ENCODE peak calls at places on chromosomes 2 and 18, in six cellular contexts. One of them, this sample, is unnamed.
A peak's percentile ranks its signal among the peaks of the same experiment; 100 is the strongest.

GRCh38 chr18:35938158-35938557 is 34.3 kb upstream of the RMP24 start:
- DNase-seq in heart left ventricle: no peak
- DNase-seq in PC-9: no peak
- DNase-seq in HFF-Myc: no peak
- DNase-seq in OCI-LY7: no peak
- DNase-seq in endodermal cell: no peak
- DNase-seq in this sample: no peak

GRCh38 chr2:205218056-205218455 is 464.2 kb upstream of the NRP2 start:
- DNase-seq in heart left ventricle: no peak
- DNase-seq in PC-9: no peak
- DNase-seq in HFF-Myc: no peak
- DNase-seq in OCI-LY7: no peak
- DNase-seq in endodermal cell: no peak
- DNase-seq in this sample: peak; percentile 14

GRCh38 chr2:19031642-19032041 is 326.8 kb downstream of the OSR1 start:
- DNase-seq in heart left ventricle: no peak
- DNase-seq in PC-9: no peak
- DNase-seq in HFF-Myc: no peak
- DNase-seq in OCI-LY7: no peak
- DNase-seq in endodermal cell: no peak
- DNase-seq in this sample: peak; percentile 41

GRCh38 chr2:2024751-2025481 is 280.6 kb upstream of the PXDN start:
- DNase-seq in heart left ventricle: no peak
- DNase-seq in PC-9: no peak
- DNase-seq in HFF-Myc: no peak
- DNase-seq in OCI-LY7: no peak
- DNase-seq in endodermal cell: peak; percentile 47
- DNase-seq in this sample: no peak

GRCh38 chr18:79934311-79935097 is 16.9 kb downstream of the SLC66A2 start:
- DNase-seq in heart left ventricle: peak; percentile 39
- DNase-seq in PC-9: no peak
- DNase-seq in HFF-Myc: no peak
- DNase-seq in OCI-LY7: no peak
- DNase-seq in endodermal cell: peak; percentile 58
- DNase-seq in this sample: peak; percentile 66

GRCh38 chr2:240840435-240841060 is 20.5 kb upstream of the KIF1A start:
- DNase-seq in heart left ventricle: peak; percentile 54
- DNase-seq in PC-9: peak; percentile 88
- DNase-seq in HFF-Myc: peak; percentile 19
- DNase-seq in OCI-LY7: peak; percentile 22
- DNase-seq in endodermal cell: peak; percentile 91
- DNase-seq in this sample: peak; percentile 84

GRCh38 chr2:100875516-100876230 is 55.7 kb downstream of the NPAS2 start:
- DNase-seq in heart left ventricle: no peak
- DNase-seq in PC-9: no peak
- DNase-seq in HFF-Myc: no peak
- DNase-seq in OCI-LY7: no peak
- DNase-seq in endodermal cell: no peak
- DNase-seq in this sample: no peak

GRCh38 chr2:147108553-147108952 is 736.3 kb upstream of the ACVR2A start:
- DNase-seq in heart left ventricle: no peak
- DNase-seq in PC-9: no peak
- DNase-seq in HFF-Myc: no peak
- DNase-seq in OCI-LY7: no peak
- DNase-seq in endodermal cell: no peak
- DNase-seq in this sample: no peak

GRCh38 chr2:14560686-14561085 is 71.8 kb upstream of the LRATD1 start:
- DNase-seq in heart left ventricle: no peak
- DNase-seq in PC-9: no peak
- DNase-seq in HFF-Myc: no peak
- DNase-seq in OCI-LY7: no peak
- DNase-seq in endodermal cell: no peak
- DNase-seq in this sample: no peak

GRCh38 chr18:44696892-44697291 is 16.2 kb downstream of the SETBP1 start:
- DNase-seq in heart left ventricle: no peak
- DNase-seq in PC-9: no peak
- DNase-seq in HFF-Myc: no peak
- DNase-seq in OCI-LY7: no peak
- DNase-seq in endodermal cell: peak; percentile 64
- DNase-seq in this sample: no peak

GRCh38 chr2:227848146-227848545 is 23.3 kb upstream of the DAW1 start:
- DNase-seq in heart left ventricle: no peak
- DNase-seq in PC-9: no peak
- DNase-seq in HFF-Myc: no peak
- DNase-seq in OCI-LY7: no peak
- DNase-seq in endodermal cell: no peak
- DNase-seq in this sample: no peak
- H3K4me3 ChIP-seq in heart left ventricle: no peak overlapping the region
- H3K4me3 ChIP-seq in PC-9: no peak overlapping the region
- H3K4me3 ChIP-seq in HFF-Myc: no peak overlapping the region
- H3K4me3 ChIP-seq in OCI-LY7: no peak overlapping the region
- H3K4me3 ChIP-seq in endodermal cell: no peak overlapping the region
- H3K4me3 ChIP-seq in this sample: no peak overlapping the region

GRCh38 chr2:86623549-86624547 is at the start of gene RNF103:
- DNase-seq in heart left ventricle: peak; percentile 98
- DNase-seq in PC-9: peak; percentile 94
- DNase-seq in HFF-Myc: peak; percentile 24
- DNase-seq in OCI-LY7: peak; percentile 93
- DNase-seq in endodermal cell: peak; percentile 98
- DNase-seq in this sample: peak; percentile 97
- TF ChIP-seq CTCF in heart left ventricle: no peak
- TF ChIP-seq CTCF in PC-9: no peak
- TF ChIP-seq CTCF in HFF-Myc: no peak
- TF ChIP-seq CTCF in OCI-LY7: no peak
- TF ChIP-seq CTCF in endodermal cell: no peak
- TF ChIP-seq CTCF in this sample: no peak

GRCh38 chr18:49046125-49046524 is 95.4 kb upstream of the SMAD7 start:
- DNase-seq in heart left ventricle: no peak
- DNase-seq in PC-9: no peak
- DNase-seq in HFF-Myc: no peak
- DNase-seq in OCI-LY7: no peak
- DNase-seq in endodermal cell: no peak
- DNase-seq in this sample: no peak

GRCh38 chr18:49045585-49045984 is 94.8 kb upstream of the SMAD7 start:
- DNase-seq in heart left ventricle: no peak
- DNase-seq in PC-9: no peak
- DNase-seq in HFF-Myc: no peak
- DNase-seq in OCI-LY7: no peak
- DNase-seq in endodermal cell: peak; percentile 59
- DNase-seq in this sample: no peak

GRCh38 chr18:49047540-49047939 is 96.8 kb upstream of the SMAD7 start:
- DNase-seq in heart left ventricle: no peak
- DNase-seq in PC-9: no peak
- DNase-seq in HFF-Myc: no peak
- DNase-seq in OCI-LY7: no peak
- DNase-seq in endodermal cell: no peak
- DNase-seq in this sample: no peak

GRCh38 chr18:49050462-49050861 is 99.7 kb upstream of the SMAD7 start:
- DNase-seq in heart left ventricle: no peak
- DNase-seq in PC-9: no peak
- DNase-seq in HFF-Myc: no peak
- DNase-seq in OCI-LY7: no peak
- DNase-seq in endodermal cell: no peak
- DNase-seq in this sample: no peak

GRCh38 chr18:49048361-49048760 is 97.6 kb upstream of the SMAD7 start:
- DNase-seq in heart left ventricle: no peak
- DNase-seq in PC-9: no peak
- DNase-seq in HFF-Myc: peak; percentile 4
- DNase-seq in OCI-LY7: no peak
- DNase-seq in endodermal cell: no peak
- DNase-seq in this sample: peak; percentile 73
- H3K4me3 ChIP-seq in heart left ventricle: no peak overlapping the region
- H3K4me3 ChIP-seq in PC-9: no peak overlapping the region
- H3K4me3 ChIP-seq in HFF-Myc: no peak overlapping the region
- H3K4me3 ChIP-seq in OCI-LY7: no peak overlapping the region
- H3K4me3 ChIP-seq in endodermal cell: no peak overlapping the region
- H3K4me3 ChIP-seq in this sample: no peak overlapping the region

GRCh38 chr2:9768388-9768787 is 74.9 kb upstream of the TAF1B start:
- DNase-seq in heart left ventricle: no peak
- DNase-seq in PC-9: no peak
- DNase-seq in HFF-Myc: no peak
- DNase-seq in OCI-LY7: no peak
- DNase-seq in endodermal cell: peak; percentile 94
- DNase-seq in this sample: peak; percentile 28
- TF ChIP-seq CTCF in heart left ventricle: peak; percentile 34
- TF ChIP-seq CTCF in PC-9: no peak
- TF ChIP-seq CTCF in HFF-Myc: peak; percentile 30
- TF ChIP-seq CTCF in OCI-LY7: no peak
- TF ChIP-seq CTCF in endodermal cell: peak; percentile 83
- TF ChIP-seq CTCF in this sample: no peak

GRCh38 chr2:10408649-10409579 is 39.2 kb downstream of the ODC1 start:
- DNase-seq in heart left ventricle: peak; percentile 74
- DNase-seq in PC-9: peak; percentile 88
- DNase-seq in HFF-Myc: peak; percentile 39
- DNase-seq in OCI-LY7: peak; percentile 88
- DNase-seq in endodermal cell: peak; percentile 97
- DNase-seq in this sample: peak; percentile 88
- H3K4me3 ChIP-seq in heart left ventricle: peak overlapping the region; percentile 15
- H3K4me3 ChIP-seq in PC-9: peak overlapping the region; percentile 31
- H3K4me3 ChIP-seq in HFF-Myc: no peak overlapping the region
- H3K4me3 ChIP-seq in OCI-LY7: peak overlapping the region; percentile 50
- H3K4me3 ChIP-seq in endodermal cell: no peak overlapping the region
- H3K4me3 ChIP-seq in this sample: no peak overlapping the region

GRCh38 chr2:199955339-199956061 is at the start of the genes MAIP1 and TYW5:
- DNase-seq in heart left ventricle: peak; percentile 83
- DNase-seq in PC-9: peak; percentile 81
- DNase-seq in HFF-Myc: no peak
- DNase-seq in OCI-LY7: peak; percentile 84
- DNase-seq in endodermal cell: peak; percentile 93
- DNase-seq in this sample: peak; percentile 92
- TF ChIP-seq CTCF in heart left ventricle: peak; percentile 50
- TF ChIP-seq CTCF in PC-9: no peak
- TF ChIP-seq CTCF in HFF-Myc: no peak
- TF ChIP-seq CTCF in OCI-LY7: peak; percentile 36
- TF ChIP-seq CTCF in endodermal cell: peak; percentile 42
- TF ChIP-seq CTCF in this sample: peak; percentile 14

DNA sequence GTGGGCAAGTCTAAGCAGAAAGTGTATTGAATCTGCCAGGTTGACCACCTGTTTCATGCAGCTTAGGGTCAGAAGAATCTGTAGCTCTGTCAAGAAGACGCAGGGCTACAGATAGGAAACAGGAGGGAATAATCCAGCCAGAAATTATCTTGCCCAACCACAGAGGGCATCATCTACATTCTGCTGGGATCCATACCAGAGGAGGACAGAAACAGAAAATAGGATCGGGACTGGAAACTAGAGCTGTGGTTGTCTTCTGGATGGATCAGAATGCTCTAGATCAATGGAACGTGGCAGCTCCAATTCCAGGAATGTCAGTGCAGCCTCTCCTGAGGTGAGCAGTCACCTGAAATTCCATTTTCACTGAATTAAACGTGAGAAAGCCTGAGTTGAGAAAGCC is 3.6 kb downstream of the SPATA3 start:
- DNase-seq in heart left ventricle: no peak
- DNase-seq in PC-9: no peak
- DNase-seq in HFF-Myc: no peak
- DNase-seq in OCI-LY7: no peak
- DNase-seq in endodermal cell: no peak
- DNase-seq in this sample: no peak
- H3K4me3 ChIP-seq in heart left ventricle: no peak overlapping the region
- H3K4me3 ChIP-seq in PC-9: no peak overlapping the region
- H3K4me3 ChIP-seq in HFF-Myc: no peak overlapping the region
- H3K4me3 ChIP-seq in OCI-LY7: no peak overlapping the region
- H3K4me3 ChIP-seq in endodermal cell: no peak overlapping the region
- H3K4me3 ChIP-seq in this sample: no peak overlapping the region

GRCh38 chr2:130964931-130965330 is 128.2 kb downstream of the ARHGEF4 start:
- DNase-seq in heart left ventricle: no peak
- DNase-seq in PC-9: no peak
- DNase-seq in HFF-Myc: no peak
- DNase-seq in OCI-LY7: no peak
- DNase-seq in endodermal cell: no peak
- DNase-seq in this sample: no peak

GRCh38 chr2:130966149-130967019 is 126.9 kb downstream of the FAM168B start:
- DNase-seq in heart left ventricle: no peak
- DNase-seq in PC-9: no peak
- DNase-seq in HFF-Myc: no peak
- DNase-seq in OCI-LY7: no peak
- DNase-seq in endodermal cell: peak; percentile 79
- DNase-seq in this sample: no peak

GRCh38 chr2:130967020-130967495 is 126.2 kb downstream of the FAM168B start:
- DNase-seq in heart left ventricle: no peak
- DNase-seq in PC-9: no peak
- DNase-seq in HFF-Myc: no peak
- DNase-seq in OCI-LY7: no peak
- DNase-seq in endodermal cell: no peak
- DNase-seq in this sample: no peak

GRCh38 chr2:130963058-130963848 is 126.5 kb downstream of the ARHGEF4 start:
- DNase-seq in heart left ventricle: no peak
- DNase-seq in PC-9: no peak
- DNase-seq in HFF-Myc: no peak
- DNase-seq in OCI-LY7: no peak
- DNase-seq in endodermal cell: peak; percentile 68
- DNase-seq in this sample: no peak

DNA sequence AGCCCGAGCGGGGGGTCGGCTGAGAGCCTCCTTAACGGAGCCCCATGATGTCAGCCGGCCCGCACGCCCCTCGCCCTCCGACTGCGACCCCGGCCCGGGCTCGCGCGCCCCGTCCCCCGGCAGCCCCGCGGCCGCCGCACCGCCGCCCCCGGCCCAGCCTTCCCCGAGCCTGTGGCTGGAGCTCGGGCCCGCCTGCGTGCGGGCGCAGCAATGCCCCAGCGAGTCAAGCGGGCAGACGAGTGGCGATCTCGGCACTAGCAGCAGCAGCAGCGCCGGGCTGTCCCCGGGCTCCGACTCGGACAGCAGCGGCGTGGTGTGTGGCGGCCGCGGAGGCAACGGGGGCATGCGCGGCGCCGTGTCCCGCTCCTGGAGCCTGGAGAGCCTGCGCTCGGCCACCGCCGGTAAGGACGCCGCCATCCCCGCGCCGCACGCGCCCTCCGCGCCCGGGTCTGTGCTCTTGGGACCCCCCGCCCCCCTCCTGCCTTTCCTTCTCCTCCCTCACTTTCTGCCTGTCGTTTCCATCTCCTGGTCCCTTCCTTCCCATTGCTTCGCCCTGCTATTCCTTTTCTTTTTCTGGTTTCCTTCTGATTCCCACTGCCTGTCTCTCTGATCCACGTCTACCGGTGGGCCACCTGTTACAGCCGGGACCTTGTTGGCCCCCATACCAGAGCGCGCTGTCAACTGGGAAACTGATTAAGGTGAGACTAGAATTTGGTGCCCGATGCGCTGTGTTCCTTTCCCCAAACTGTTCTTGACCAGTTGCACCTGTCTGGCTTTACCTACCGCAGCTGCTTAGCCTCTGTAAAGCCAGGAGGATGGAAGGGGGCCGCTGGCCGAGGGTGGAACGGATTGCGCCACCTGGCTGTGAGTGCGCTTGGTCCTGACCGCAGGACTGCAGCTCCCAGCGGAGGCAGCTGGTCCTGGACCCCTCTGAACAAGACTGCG is 127.4 kb downstream of the ARHGEF4 start:
- DNase-seq in heart left ventricle: no peak
- DNase-seq in PC-9: no peak
- DNase-seq in HFF-Myc: no peak
- DNase-seq in OCI-LY7: no peak
- DNase-seq in endodermal cell: peak; percentile 94
- DNase-seq in this sample: no peak
- TF ChIP-seq CTCF in heart left ventricle: peak; percentile 36
- TF ChIP-seq CTCF in PC-9: no peak
- TF ChIP-seq CTCF in HFF-Myc: peak; percentile 32
- TF ChIP-seq CTCF in OCI-LY7: peak; percentile 21
- TF ChIP-seq CTCF in endodermal cell: peak; percentile 90
- TF ChIP-seq CTCF in this sample: no peak

GRCh38 chr2:85748948-85749875 is 4.6 kb upstream of the ATOH8 start:
- DNase-seq in heart left ventricle: no peak
- DNase-seq in PC-9: no peak
- DNase-seq in HFF-Myc: no peak
- DNase-seq in OCI-LY7: no peak
- DNase-seq in endodermal cell: no peak
- DNase-seq in this sample: no peak
- H3K4me3 ChIP-seq in heart left ventricle: no peak overlapping the region
- H3K4me3 ChIP-seq in PC-9: no peak overlapping the region
- H3K4me3 ChIP-seq in HFF-Myc: no peak overlapping the region
- H3K4me3 ChIP-seq in OCI-LY7: no peak overlapping the region
- H3K4me3 ChIP-seq in endodermal cell: no peak overlapping the region
- H3K4me3 ChIP-seq in this sample: no peak overlapping the region

This sample was measured in foreskin fibroblast.